ENCODE peak calls at places on chromosomes 1 and 21, in ten cellular contexts. One of them, this sample, is unnamed.

GRCh38 chr1:211548321-211549091 is 30.5 kb downstream of the SLC30A1 start:
- DNase-seq in cardiac muscle cell: no peak
- DNase-seq in heart left ventricle: peak
- DNase-seq in upper lobe of right lung: no peak
- DNase-seq in LNCaP clone FGC: no peak
- DNase-seq in mucosa of descending colon: peak
- DNase-seq in skeletal muscle cell: no peak
- DNase-seq in A549: no peak
- DNase-seq in small intestine: peak
- DNase-seq in lung: no peak
- DNase-seq in this sample: no peak

GRCh38 chr21:27466175-27466574 is 499.3 kb upstream of the ADAMTS5 start:
- DNase-seq in skeletal muscle cell: no peak
- DNase-seq in LNCaP clone FGC: no peak
- DNase-seq in small intestine: no peak
- DNase-seq in upper lobe of right lung: no peak
- DNase-seq in cardiac muscle cell: peak
- DNase-seq in mucosa of descending colon: no peak
- DNase-seq in A549: no peak
- DNase-seq in heart left ventricle: no peak
- DNase-seq in lung: no peak
- DNase-seq in this sample: no peak

GRCh38 chr1:222339371-222339947 is 208.4 kb downstream of the HHIPL2 start:
- DNase-seq in A549: no peak
- DNase-seq in skeletal muscle cell: no peak
- DNase-seq in cardiac muscle cell: no peak
- DNase-seq in heart left ventricle: no peak
- DNase-seq in LNCaP clone FGC: no peak
- DNase-seq in upper lobe of right lung: no peak
- DNase-seq in mucosa of descending colon: no peak
- DNase-seq in lung: no peak
- DNase-seq in small intestine: no peak
- DNase-seq in this sample: no peak

GRCh38 chr1:186869829-186870228 is 41.1 kb downstream of the PLA2G4A start:
- DNase-seq in upper lobe of right lung: no peak
- DNase-seq in mucosa of descending colon: no peak
- DNase-seq in cardiac muscle cell: no peak
- DNase-seq in heart left ventricle: no peak
- DNase-seq in LNCaP clone FGC: no peak
- DNase-seq in A549: no peak
- DNase-seq in small intestine: no peak
- DNase-seq in skeletal muscle cell: no peak
- DNase-seq in lung: no peak
- DNase-seq in this sample: no peak

GRCh38 chr1:28246427-28246832 is 10.5 kb downstream of the ATP5IF1 start:
- DNase-seq in upper lobe of right lung: no peak
- DNase-seq in lung: no peak
- DNase-seq in heart left ventricle: no peak
- DNase-seq in A549: no peak
- DNase-seq in small intestine: peak
- DNase-seq in mucosa of descending colon: peak
- DNase-seq in skeletal muscle cell: no peak
- DNase-seq in cardiac muscle cell: peak
- DNase-seq in LNCaP clone FGC: no peak
- DNase-seq in this sample: no peak

GRCh38 chr1:111563619-111564018 is 56.0 kb upstream of the RAP1A start:
- DNase-seq in lung: no peak
- DNase-seq in cardiac muscle cell: peak
- DNase-seq in A549: peak
- DNase-seq in upper lobe of right lung: no peak
- DNase-seq in mucosa of descending colon: no peak
- DNase-seq in small intestine: no peak
- DNase-seq in LNCaP clone FGC: no peak
- DNase-seq in skeletal muscle cell: peak
- DNase-seq in heart left ventricle: no peak
- DNase-seq in this sample: peak

GRCh38 chr1:177360791-177361190 is 190.0 kb downstream of the BRINP2 start:
- DNase-seq in upper lobe of right lung: no peak
- DNase-seq in A549: no peak
- DNase-seq in skeletal muscle cell: no peak
- DNase-seq in mucosa of descending colon: no peak
- DNase-seq in cardiac muscle cell: no peak
- DNase-seq in heart left ventricle: no peak
- DNase-seq in small intestine: peak
- DNase-seq in lung: no peak
- DNase-seq in LNCaP clone FGC: no peak
- DNase-seq in this sample: no peak

GRCh38 chr1:233520510-233521191 is 93.3 kb upstream of the KCNK1 start:
- DNase-seq in small intestine: peak
- DNase-seq in mucosa of descending colon: no peak
- DNase-seq in cardiac muscle cell: no peak
- DNase-seq in LNCaP clone FGC: peak
- DNase-seq in upper lobe of right lung: no peak
- DNase-seq in lung: no peak
- DNase-seq in A549: peak
- DNase-seq in heart left ventricle: no peak
- DNase-seq in skeletal muscle cell: peak
- DNase-seq in this sample: no peak

GRCh38 chr1:247375747-247376146 is 40.2 kb upstream of the NLRP3 start:
- DNase-seq in cardiac muscle cell: no peak
- DNase-seq in heart left ventricle: no peak
- DNase-seq in lung: no peak
- DNase-seq in LNCaP clone FGC: no peak
- DNase-seq in small intestine: no peak
- DNase-seq in upper lobe of right lung: no peak
- DNase-seq in A549: no peak
- DNase-seq in mucosa of descending colon: no peak
- DNase-seq in skeletal muscle cell: no peak
- DNase-seq in this sample: no peak

GRCh38 chr1:7671146-7671465 is 100.0 kb upstream of the VAMP3 start:
- DNase-seq in LNCaP clone FGC: no peak
- DNase-seq in cardiac muscle cell: no peak
- DNase-seq in small intestine: no peak
- DNase-seq in upper lobe of right lung: no peak
- DNase-seq in skeletal muscle cell: no peak
- DNase-seq in mucosa of descending colon: no peak
- DNase-seq in lung: no peak
- DNase-seq in A549: no peak
- DNase-seq in heart left ventricle: no peak
- DNase-seq in this sample: no peak

GRCh38 chr21:15425049-15425448 is 304.7 kb upstream of the USP25 start:
- DNase-seq in mucosa of descending colon: no peak
- DNase-seq in LNCaP clone FGC: no peak
- DNase-seq in cardiac muscle cell: no peak
- DNase-seq in lung: no peak
- DNase-seq in A549: no peak
- DNase-seq in skeletal muscle cell: no peak
- DNase-seq in upper lobe of right lung: no peak
- DNase-seq in heart left ventricle: no peak
- DNase-seq in small intestine: no peak
- DNase-seq in this sample: no peak

GRCh38 chr1:173020138-173020742 is 30.5 kb downstream of the TNFSF18 start:
- DNase-seq in upper lobe of right lung: no peak
- DNase-seq in A549: no peak
- DNase-seq in lung: no peak
- DNase-seq in heart left ventricle: no peak
- DNase-seq in small intestine: no peak
- DNase-seq in LNCaP clone FGC: no peak
- DNase-seq in mucosa of descending colon: no peak
- DNase-seq in skeletal muscle cell: no peak
- DNase-seq in cardiac muscle cell: no peak
- DNase-seq in this sample: no peak

GRCh38 chr1:203673550-203674411 is 47.1 kb downstream of the ATP2B4 start:
- DNase-seq in A549: peak
- DNase-seq in small intestine: peak
- DNase-seq in heart left ventricle: peak
- DNase-seq in skeletal muscle cell: peak
- DNase-seq in lung: peak
- DNase-seq in upper lobe of right lung: no peak
- DNase-seq in mucosa of descending colon: peak
- DNase-seq in LNCaP clone FGC: no peak
- DNase-seq in cardiac muscle cell: peak
- DNase-seq in this sample: peak

GRCh38 chr1:245404952-245405351 is 250.2 kb downstream of the KIF26B start:
- DNase-seq in heart left ventricle: no peak
- DNase-seq in LNCaP clone FGC: no peak
- DNase-seq in upper lobe of right lung: no peak
- DNase-seq in mucosa of descending colon: no peak
- DNase-seq in cardiac muscle cell: no peak
- DNase-seq in skeletal muscle cell: no peak
- DNase-seq in small intestine: no peak
- DNase-seq in A549: no peak
- DNase-seq in lung: no peak
- DNase-seq in this sample: no peak

GRCh38 chr1:94095112-94095637 is 25.8 kb downstream of the ABCA4 start:
- DNase-seq in small intestine: no peak
- DNase-seq in lung: no peak
- DNase-seq in skeletal muscle cell: peak
- DNase-seq in mucosa of descending colon: peak
- DNase-seq in cardiac muscle cell: peak
- DNase-seq in LNCaP clone FGC: no peak
- DNase-seq in upper lobe of right lung: no peak
- DNase-seq in A549: no peak
- DNase-seq in heart left ventricle: peak
- DNase-seq in this sample: peak

GRCh38 chr1:96236156-96236739 is 485.3 kb upstream of the PTBP2 start:
- DNase-seq in lung: no peak
- DNase-seq in A549: peak
- DNase-seq in small intestine: peak
- DNase-seq in upper lobe of right lung: no peak
- DNase-seq in mucosa of descending colon: peak
- DNase-seq in skeletal muscle cell: no peak
- DNase-seq in cardiac muscle cell: peak
- DNase-seq in LNCaP clone FGC: peak
- DNase-seq in heart left ventricle: no peak
- DNase-seq in this sample: peak

GRCh38 chr1:86504130-86504479 is 35.4 kb downstream of the CLCA1 start:
- DNase-seq in LNCaP clone FGC: no peak
- DNase-seq in skeletal muscle cell: no peak
- DNase-seq in small intestine: no peak
- DNase-seq in heart left ventricle: peak
- DNase-seq in A549: no peak
- DNase-seq in mucosa of descending colon: no peak
- DNase-seq in upper lobe of right lung: peak
- DNase-seq in lung: peak
- DNase-seq in cardiac muscle cell: no peak
- DNase-seq in this sample: no peak
- H3K4me3 ChIP-seq in LNCaP clone FGC: peak
- H3K4me3 ChIP-seq in skeletal muscle cell: no peak
- H3K4me3 ChIP-seq in small intestine: no peak
- H3K4me3 ChIP-seq in heart left ventricle: peak
- H3K4me3 ChIP-seq in A549: no peak
- H3K4me3 ChIP-seq in mucosa of descending colon: no peak
- H3K4me3 ChIP-seq in upper lobe of right lung: peak
- H3K4me3 ChIP-seq in lung: no peak
- H3K4me3 ChIP-seq in cardiac muscle cell: no peak
- H3K4me3 ChIP-seq in this sample: no peak

DNA sequence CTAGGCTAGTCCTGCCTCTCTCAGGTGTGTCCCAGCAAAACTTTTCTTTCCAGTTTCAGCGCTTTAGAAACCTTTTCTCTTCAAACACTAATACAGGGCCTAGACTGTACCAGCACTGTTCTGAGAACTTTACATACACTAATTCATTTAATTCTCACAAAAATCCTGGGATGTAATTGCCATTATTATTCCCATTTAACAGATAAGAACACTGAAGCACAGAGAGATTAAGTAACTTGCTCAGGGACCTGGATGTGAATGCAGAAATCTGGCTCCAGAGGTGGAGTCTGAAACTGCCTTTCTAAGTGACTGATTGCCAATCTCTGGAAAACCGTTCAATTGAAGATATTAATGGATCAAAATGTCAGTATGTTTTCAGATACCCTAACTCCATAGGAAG is 849 bp upstream of the UCK2 start:
- DNase-seq in lung: no peak
- DNase-seq in upper lobe of right lung: no peak
- DNase-seq in small intestine: no peak
- DNase-seq in A549: no peak
- DNase-seq in LNCaP clone FGC: no peak
- DNase-seq in skeletal muscle cell: no peak
- DNase-seq in cardiac muscle cell: no peak
- DNase-seq in heart left ventricle: no peak
- DNase-seq in mucosa of descending colon: no peak
- DNase-seq in this sample: no peak
- H3K4me3 ChIP-seq in lung: no peak
- H3K4me3 ChIP-seq in upper lobe of right lung: peak
- H3K4me3 ChIP-seq in small intestine: no peak
- H3K4me3 ChIP-seq in A549: peak
- H3K4me3 ChIP-seq in LNCaP clone FGC: peak
- H3K4me3 ChIP-seq in skeletal muscle cell: peak
- H3K4me3 ChIP-seq in cardiac muscle cell: peak
- H3K4me3 ChIP-seq in heart left ventricle: no peak
- H3K4me3 ChIP-seq in mucosa of descending colon: no peak
- H3K4me3 ChIP-seq in this sample: peak

GRCh38 chr1:33410091-33410701 is 20.7 kb downstream of the PHC2 start:
- DNase-seq in LNCaP clone FGC: no peak
- DNase-seq in heart left ventricle: no peak
- DNase-seq in upper lobe of right lung: no peak
- DNase-seq in small intestine: no peak
- DNase-seq in cardiac muscle cell: peak
- DNase-seq in lung: no peak
- DNase-seq in mucosa of descending colon: no peak
- DNase-seq in skeletal muscle cell: peak
- DNase-seq in A549: no peak
- DNase-seq in this sample: no peak
- H3K4me3 ChIP-seq in LNCaP clone FGC: no peak
- H3K4me3 ChIP-seq in heart left ventricle: no peak
- H3K4me3 ChIP-seq in upper lobe of right lung: no peak
- H3K4me3 ChIP-seq in small intestine: no peak
- H3K4me3 ChIP-seq in cardiac muscle cell: no peak
- H3K4me3 ChIP-seq in lung: no peak
- H3K4me3 ChIP-seq in mucosa of descending colon: no peak
- H3K4me3 ChIP-seq in skeletal muscle cell: peak
- H3K4me3 ChIP-seq in A549: no peak
- H3K4me3 ChIP-seq in this sample: no peak

DNA sequence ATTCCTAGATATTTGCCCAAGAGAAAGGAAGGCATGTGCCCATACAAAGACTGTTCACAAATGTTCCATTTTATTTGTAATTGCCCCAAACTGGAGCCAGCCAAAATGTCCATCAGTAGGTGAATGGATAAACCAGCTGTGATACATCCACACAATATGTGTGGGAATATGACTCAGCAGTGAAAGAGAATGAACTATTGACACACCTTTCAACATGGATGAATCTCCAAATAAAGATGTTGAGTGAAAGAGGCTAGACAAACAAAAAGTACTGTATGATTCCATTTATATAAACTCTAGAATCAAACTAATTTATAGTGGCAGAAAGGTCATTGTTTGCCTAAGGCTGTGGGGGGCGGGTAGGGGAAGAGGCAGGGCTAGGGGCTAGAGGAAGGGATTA is 4.5 kb downstream of the DHCR24 start:
- DNase-seq in small intestine: no peak
- DNase-seq in lung: no peak
- DNase-seq in cardiac muscle cell: no peak
- DNase-seq in upper lobe of right lung: no peak
- DNase-seq in LNCaP clone FGC: peak
- DNase-seq in skeletal muscle cell: no peak
- DNase-seq in mucosa of descending colon: no peak
- DNase-seq in heart left ventricle: no peak
- DNase-seq in A549: no peak
- DNase-seq in this sample: no peak
- H3K4me3 ChIP-seq in small intestine: no peak
- H3K4me3 ChIP-seq in lung: no peak
- H3K4me3 ChIP-seq in cardiac muscle cell: no peak
- H3K4me3 ChIP-seq in upper lobe of right lung: no peak
- H3K4me3 ChIP-seq in LNCaP clone FGC: no peak
- H3K4me3 ChIP-seq in skeletal muscle cell: no peak
- H3K4me3 ChIP-seq in mucosa of descending colon: no peak
- H3K4me3 ChIP-seq in heart left ventricle: no peak
- H3K4me3 ChIP-seq in A549: no peak
- H3K4me3 ChIP-seq in this sample: no peak